ENCODE peak calls at places on chromosomes 3 and 15, in eight cellular contexts. E, U, V, L, B, R, G and K are unnamed samples.

GRCh38 chr3:41418961-41419691 is 219.8 kb downstream of the CTNNB1 start:
- ATAC-seq in E (no peak), U (no peak), V (no peak), L (no peak), B (peak; percentile 68), R (no peak), G (no peak), K (no peak)

GRCh38 chr15:23441204-23441603 is 5.8 kb downstream of the GOLGA6L2 start:
- ATAC-seq in E (no peak), U (no peak), V (no peak), L (no peak), B (no peak), R (no peak), G (no peak), K (no peak)

GRCh38 chr3:79767194-79767952 is 425 bp downstream of the ROBO1 start:
- ATAC-seq in E (no peak), U (no peak), V (no peak), L (no peak), B (no peak), R (no peak), G (no peak), K (no peak)

GRCh38 chr15:67380921-67381320 is 126.3 kb downstream of the IQCH start:
- ATAC-seq in E (no peak), U (no peak), V (no peak), L (no peak), B (no peak), R (no peak), G (no peak), K (no peak)

GRCh38 chr3:183278479-183279088 is 25.5 kb downstream of the B3GNT5 start:
- ATAC-seq in E (no peak), U (no peak), V (no peak), L (peak; percentile 83), B (no peak), R (peak; percentile 84), G (no peak), K (no peak)

GRCh38 chr3:46874430-46874829 is 3.1 kb upstream of the PTH1R start:
- ATAC-seq in E (peak; percentile 15), U (peak; percentile 58), V (peak; percentile 38), L (no peak), B (no peak), R (no peak), G (peak; percentile 24), K (no peak)

GRCh38 chr15:59549826-59550225 is 61.8 kb upstream of the GCNT3 start:
- ATAC-seq in E (no peak), U (no peak), V (no peak), L (no peak), B (no peak), R (no peak), G (no peak), K (no peak)

GRCh38 chr3:125379483-125379882 is 4.4 kb upstream of the ZNF148 start:
- ATAC-seq in E (no peak), U (no peak), V (no peak), L (no peak), B (no peak), R (no peak), G (no peak), K (no peak)

GRCh38 chr3:170632780-170633179 is 46.9 kb upstream of the SLC7A14 start:
- ATAC-seq in E (no peak), U (no peak), V (no peak), L (peak; percentile 97), B (no peak), R (no peak), G (no peak), K (no peak)

GRCh38 chr3:71083726-71084131 is 499.8 kb downstream of the FOXP1 start:
- ATAC-seq in E (no peak), U (no peak), V (no peak), L (peak; percentile 24), B (no peak), R (no peak), G (no peak), K (peak; percentile 22)

GRCh38 chr3:58524326-58524888 is 12.6 kb downstream of the ACOX2 start:
- ATAC-seq in E (no peak), U (no peak), V (no peak), L (no peak), B (no peak), R (no peak), G (no peak), K (no peak)

GRCh38 chr15:38868326-38869114 is 303.9 kb upstream of the RASGRP1 start:
- ATAC-seq in E (no peak), U (no peak), V (peak; percentile 42), L (no peak), B (no peak), R (peak; percentile 35), G (no peak), K (peak; percentile 66)

GRCh38 chr15:92843819-92844218 is 56.3 kb upstream of the CHD2 start:
- ATAC-seq in E (no peak), U (no peak), V (no peak), L (no peak), B (no peak), R (no peak), G (no peak), K (no peak)

GRCh38 chr3:171809513-171810277 is 588 bp downstream of the PLD1 start:
- ATAC-seq in E (peak; percentile 84), U (peak; percentile 84), V (peak; percentile 85), L (peak; percentile 64), B (peak; percentile 83), R (peak; percentile 67), G (peak; percentile 58), K (peak; percentile 77)

GRCh38 chr15:66936864-66937245 is 128.5 kb upstream of the SMAD3 start:
- ATAC-seq in E (peak; percentile 24), U (no peak), V (no peak), L (no peak), B (no peak), R (no peak), G (no peak), K (peak; percentile 2)